ENCODE peak calls at places on chromosomes 11 and 22, in four cellular contexts. W, E, T and U are unnamed samples.

GRCh38 chr11:10305262-10305963 is 540 bp downstream of the ADM start:
- DNase-seq in W (peak; percentile 66), E (peak; percentile 55), T (peak; percentile 44), U (peak; percentile 59)

GRCh38 chr11:56637500-56637899 is 4.7 kb downstream of the OR5AP2 start:
- DNase-seq in W (no peak), E (no peak), T (no peak), U (no peak)

GRCh38 chr11:111846063-111846462 is 25.3 kb downstream of the ALG9 start:
- DNase-seq in W (no peak), E (no peak), T (peak; percentile 48), U (no peak)

GRCh38 chr11:12008790-12009616 is 577 bp upstream of the DKK3 start:
- DNase-seq in W (peak; percentile 88), E (peak; percentile 89), T (no peak), U (peak; percentile 84)

GRCh38 chr22:42286205-42286604 is 15.8 kb upstream of the TCF20 start:
- DNase-seq in W (no peak), E (no peak), T (no peak), U (no peak)

GRCh38 chr11:124415356-124415923 is 9.2 kb downstream of the OR8B4 start:
- DNase-seq in W (no peak), E (no peak), T (no peak), U (peak; percentile 45)

GRCh38 chr11:47470671-47471070 is 21.7 kb upstream of the RAPSN start:
- DNase-seq in W (no peak), E (no peak), T (no peak), U (no peak)

GRCh38 chr22:21931056-21931455 is 21.6 kb downstream of the PPM1F start:
- DNase-seq in W (no peak), E (no peak), T (no peak), U (no peak)

GRCh38 chr11:94315664-94316063 is 11.3 kb downstream of the IZUMO1R start:
- DNase-seq in W (no peak), E (no peak), T (no peak), U (no peak)

GRCh38 chr22:19665784-19666662 is 48.3 kb upstream of the SEPTIN5 start:
- DNase-seq in W (no peak), E (no peak), T (no peak), U (no peak)

GRCh38 chr11:2561283-2562180 is 116.7 kb downstream of the KCNQ1 start:
- DNase-seq in W (no peak), E (no peak), T (peak; percentile 74), U (no peak)

GRCh38 chr11:77147668-77148321 is 19.7 kb downstream of the MYO7A start:
- DNase-seq in W (peak; percentile 79), E (peak; percentile 86), T (no peak), U (peak; percentile 52)

GRCh38 chr22:39151329-39151975 is 1.0 kb downstream of the CBX7 start:
- DNase-seq in W (no peak), E (peak; percentile 28), T (no peak), U (no peak)

GRCh38 chr11:113873241-113873626 is 2.1 kb downstream of the USP28 start:
- DNase-seq in W (no peak), E (no peak), T (no peak), U (peak; percentile 88)

GRCh38 chr11:95074806-95075563 is 8.3 kb downstream of the SRSF8 start:
- DNase-seq in W (no peak), E (no peak), T (no peak), U (no peak)

GRCh38 chr11:8813658-8814057 is 97.3 kb upstream of the AKIP1 start:
- DNase-seq in W (peak; percentile 88), E (peak; percentile 89), T (peak; percentile 67), U (peak; percentile 97)

GRCh38 chr11:113256431-113257227 is 57.8 kb upstream of the TTC12 start:
- DNase-seq in W (no peak), E (no peak), T (no peak), U (peak; percentile 14)

GRCh38 chr11:113725411-113725810 is 19.3 kb upstream of the TMPRSS5 start:
- DNase-seq in W (no peak), E (no peak), T (no peak), U (no peak)

GRCh38 chr11:71282581-71283351 is 30.4 kb upstream of the SHANK2 start:
- DNase-seq in W (no peak), E (peak; percentile 28), T (peak; percentile 38), U (no peak)

GRCh38 chr11:71285111-71285510 is 32.7 kb upstream of the SHANK2 start:
- DNase-seq in W (no peak), E (peak; percentile 13), T (no peak), U (no peak)

GRCh38 chr11:71283960-71284359 is 31.6 kb upstream of the SHANK2 start:
- DNase-seq in W (no peak), E (peak; percentile 27), T (peak; percentile 94), U (no peak)

GRCh38 chr11:71286701-71287643 is 34.6 kb upstream of the SHANK2 start:
- DNase-seq in W (no peak), E (peak; percentile 28), T (no peak), U (no peak)

GRCh38 chr11:71284525-71285092 is 32.2 kb upstream of the SHANK2 start:
- DNase-seq in W (no peak), E (no peak), T (no peak), U (no peak)
- H2BK120ac ChIP-seq in W (no peak overlapping the region), E (no peak overlapping the region), T (peak overlapping the region; percentile 91), U (no peak overlapping the region)

GRCh38 chr11:18332891-18333290 is 10.5 kb downstream of the GTF2H1 start:
- DNase-seq in W (no peak), E (no peak), T (no peak), U (no peak)
- H3K79me2 ChIP-seq in W (peaks cover 17% of the 10 kb centered on the region), E (no peaks in the 10 kb centered on the region), T (peaks cover 2% of the 10 kb centered on the region), U (peaks cover 3% of the 10 kb centered on the region)

GRCh38 chr22:44344407-44344806 is 31.7 kb upstream of the SHISAL1 start:
- DNase-seq in W (no peak), E (no peak), T (no peak), U (no peak)

GRCh38 chr22:44345872-44346271 is 33.1 kb upstream of the SHISAL1 start:
- DNase-seq in W (no peak), E (no peak), T (no peak), U (no peak)

GRCh38 chr22:44347549-44347948 is 34.8 kb upstream of the SHISAL1 start:
- DNase-seq in W (no peak), E (no peak), T (no peak), U (no peak)

GRCh38 chr22:44348963-44349950 is 36.5 kb upstream of the SHISAL1 start:
- DNase-seq in W (no peak), E (no peak), T (no peak), U (no peak)

DNA sequence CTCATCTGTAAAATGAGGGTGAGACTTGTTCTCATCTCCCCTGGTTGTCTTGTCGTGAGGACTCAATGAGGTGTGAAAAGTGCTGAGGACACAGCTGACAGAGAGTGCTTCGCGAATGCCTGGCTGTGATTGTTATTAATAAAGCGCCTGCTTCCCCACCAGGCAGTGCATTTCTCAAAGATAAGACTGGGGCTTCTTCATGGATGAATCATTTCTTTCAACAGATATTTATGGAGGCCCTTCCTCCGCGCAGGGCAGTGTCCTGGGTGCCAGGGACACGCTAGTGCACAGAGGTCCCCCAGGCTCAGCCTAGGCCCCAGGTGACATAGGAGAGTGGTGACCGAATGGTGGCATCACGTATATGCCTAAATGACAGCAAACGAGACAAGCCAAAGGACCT is 34.3 kb upstream of the SHISAL1 start:
- DNase-seq in W (no peak), E (no peak), T (no peak), U (no peak)
- H2BK120ac ChIP-seq in W (no peak overlapping the region), E (no peak overlapping the region), T (no peak overlapping the region), U (no peak overlapping the region)

GRCh38 chr22:46652081-46652929 is 32.1 kb downstream of the GRAMD4 start:
- DNase-seq in W (no peak), E (no peak), T (no peak), U (no peak)

GRCh38 chr22:46651316-46651715 is 31.1 kb downstream of the GRAMD4 start:
- DNase-seq in W (no peak), E (no peak), T (no peak), U (no peak)

GRCh38 chr22:46650078-46650810 is 30.1 kb downstream of the GRAMD4 start:
- DNase-seq in W (no peak), E (no peak), T (no peak), U (no peak)

GRCh38 chr22:46646531-46647211 is 26.5 kb downstream of the GRAMD4 start:
- DNase-seq in W (no peak), E (no peak), T (no peak), U (no peak)

GRCh38 chr22:46649176-46650077 is 29.2 kb downstream of the GRAMD4 start:
- DNase-seq in W (no peak), E (no peak), T (no peak), U (no peak)
- H3K79me2 ChIP-seq in W (no peaks in the 10 kb centered on the region), E (no peaks in the 10 kb centered on the region), T (no peaks in the 10 kb centered on the region), U (no peaks in the 10 kb centered on the region)

GRCh38 chr22:37303821-37304274 is 21.5 kb downstream of the CYTH4 start:
- DNase-seq in W (no peak), E (no peak), T (peak; percentile 42), U (no peak)
- H2BK120ac ChIP-seq in W (no peak overlapping the region), E (no peak overlapping the region), T (no peak overlapping the region), U (no peak overlapping the region)

GRCh38 chr11:68654978-68655377 is 29.4 kb upstream of the GAL start:
- DNase-seq in W (no peak), E (no peak), T (no peak), U (no peak)
- H3K79me2 ChIP-seq in W (no peaks in the 10 kb centered on the region), E (no peaks in the 10 kb centered on the region), T (no peaks in the 10 kb centered on the region), U (no peaks in the 10 kb centered on the region)

DNA sequence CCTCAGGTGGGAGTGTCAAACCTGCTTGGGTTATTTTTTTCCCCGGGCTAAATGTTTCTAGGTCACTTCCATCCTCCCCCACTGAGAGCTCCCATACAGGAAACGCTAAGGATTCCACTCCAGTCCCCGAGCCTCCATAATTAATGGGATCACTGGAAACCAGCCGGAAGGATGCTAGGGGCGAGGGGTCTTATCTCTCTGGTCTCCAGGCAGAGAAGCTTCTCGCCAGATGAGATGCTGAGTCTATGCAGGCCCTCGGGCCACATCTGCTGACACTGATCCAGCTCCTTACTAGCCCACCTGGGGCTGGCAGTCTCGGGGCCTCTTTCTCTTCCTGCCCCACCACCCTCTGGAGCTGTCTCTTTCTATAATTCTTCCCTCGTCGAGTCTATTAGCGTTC is 125.9 kb upstream of the SYT13 start:
- DNase-seq in W (peak; percentile 56), E (peak; percentile 37), T (no peak), U (peak; percentile 96)
- H2BK120ac ChIP-seq in W (peak overlapping the region; percentile 34), E (no peak overlapping the region), T (no peak overlapping the region), U (peak overlapping the region; percentile 84)

DNA sequence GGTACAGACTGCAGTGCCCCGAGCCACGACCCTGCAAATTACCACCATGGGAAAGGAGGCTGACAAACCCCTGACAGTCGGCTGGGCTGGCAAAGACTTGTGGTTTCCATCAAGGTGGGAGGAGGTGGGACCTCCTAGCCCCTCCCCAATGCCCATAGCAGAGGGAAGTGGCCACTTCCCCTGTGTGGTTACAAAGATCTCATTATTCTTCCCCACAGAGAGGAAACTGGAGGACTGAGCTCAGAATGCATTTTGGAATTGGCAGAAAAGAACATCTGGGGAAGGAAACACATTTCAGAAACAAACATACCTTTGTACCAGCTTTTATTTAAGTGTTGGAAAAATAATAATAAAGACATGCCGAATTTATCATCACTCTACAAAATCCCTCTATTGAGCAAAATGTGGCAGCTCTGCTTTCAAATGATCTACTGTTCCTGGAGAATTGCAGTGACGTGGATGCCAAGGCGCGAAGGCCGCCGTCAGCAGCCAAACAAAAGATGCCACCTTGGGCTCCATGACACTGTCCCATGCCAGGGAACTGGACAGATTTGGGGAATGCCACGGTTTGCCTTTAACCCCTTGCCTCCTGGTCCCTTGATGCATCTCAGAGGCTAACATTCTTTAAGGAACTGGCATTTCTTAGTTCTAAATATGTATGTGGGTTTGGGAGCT is 169.6 kb downstream of the CRYBB2 start:
- DNase-seq in W (peak; percentile 44), E (no peak), T (no peak), U (peak; percentile 18)
- H3K79me2 ChIP-seq in W (peaks cover 78% of the 10 kb centered on the region), E (no peaks in the 10 kb centered on the region), T (no peaks in the 10 kb centered on the region), U (no peaks in the 10 kb centered on the region)